ENCODE peak calls at places on chromosomes 1 and 21, in four cellular contexts. M, P, Z and N are unnamed samples.

GRCh38 chr1:24830680-24831272 is 85.5 kb downstream of the CLIC4 start:
- DNase-seq in P (no peak), M (peak), Z (no peak), N (no peak)

GRCh38 chr1:77857557-77857956 is 30.9 kb upstream of the NEXN start:
- DNase-seq in Z (no peak), M (no peak), P (no peak), N (no peak)

GRCh38 chr1:1067284-1068076 is 6.6 kb downstream of the RNF223 start:
- DNase-seq in P (no peak), Z (peak), M (no peak), N (no peak)

GRCh38 chr1:157199421-157199755 is 61.2 kb upstream of the ETV3 start:
- DNase-seq in M (peak), P (peak), Z (no peak), N (no peak)

GRCh38 chr1:241771117-241771516 is 76.9 kb upstream of the EXO1 start:
- DNase-seq in Z (no peak), P (no peak), M (no peak), N (no peak)

GRCh38 chr1:10867138-10867721 is 70.8 kb upstream of the CASZ1 start:
- DNase-seq in M (peak), Z (peak), P (peak), N (no peak)

GRCh38 chr1:92705456-92705855 is 79.5 kb downstream of the EVI5 start:
- DNase-seq in M (no peak), P (no peak), Z (no peak), N (no peak)

GRCh38 chr1:112998592-112999235 is 42.7 kb upstream of the SLC16A1 start:
- DNase-seq in M (peak), Z (no peak), P (peak), N (peak)

GRCh38 chr1:226708342-226708780 is 30.7 kb downstream of the ITPKB start:
- DNase-seq in Z (no peak), M (peak), P (peak), N (no peak)

GRCh38 chr1:33225586-33225985 is 30.7 kb upstream of the ZNF362 start:
- DNase-seq in P (no peak), M (no peak), Z (no peak), N (no peak)

GRCh38 chr1:81811757-81812371 is 11.1 kb downstream of the ADGRL2 start:
- DNase-seq in P (no peak), Z (no peak), M (no peak), N (no peak)
- TF ChIP-seq CTCF in P (no peak), Z (no peak), M (no peak), N (peak)

GRCh38 chr1:3071507-3072177 is 2.6 kb downstream of the PRDM16 start:
- DNase-seq in P (no peak), M (no peak), Z (peak), N (no peak)
- H3K4me3 ChIP-seq in P (peak), M (no peak), Z (peak), N (peak)

GRCh38 chr1:167054946-167055630 is 35.1 kb downstream of the GPA33 start:
- DNase-seq in P (no peak), M (no peak), Z (no peak), N (no peak)

GRCh38 chr1:167056529-167057296 is 33.5 kb downstream of the GPA33 start:
- DNase-seq in Z (no peak), P (no peak), M (no peak), N (no peak)

GRCh38 chr1:167051907-167052306 is 38.3 kb downstream of the GPA33 start:
- DNase-seq in P (no peak), M (no peak), Z (no peak), N (no peak)

GRCh38 chr1:167054531-167054930 is 35.6 kb downstream of the GPA33 start:
- DNase-seq in Z (no peak), P (no peak), M (no peak), N (no peak)

GRCh38 chr1:167052389-167052788 is 37.8 kb downstream of the GPA33 start:
- DNase-seq in Z (no peak), P (no peak), M (no peak), N (no peak)
- TF ChIP-seq CTCF in Z (no peak), P (peak), M (no peak), N (peak)

GRCh38 chr21:32043458-32043857 is 170.6 kb downstream of the HUNK start:
- DNase-seq in M (no peak), P (no peak), Z (no peak), N (no peak)

GRCh38 chr21:32048353-32048752 is 175.5 kb downstream of the HUNK start:
- DNase-seq in Z (no peak), P (no peak), M (no peak), N (no peak)

GRCh38 chr21:32046191-32046590 is 173.4 kb downstream of the HUNK start:
- DNase-seq in Z (no peak), M (no peak), P (no peak), N (no peak)

DNA sequence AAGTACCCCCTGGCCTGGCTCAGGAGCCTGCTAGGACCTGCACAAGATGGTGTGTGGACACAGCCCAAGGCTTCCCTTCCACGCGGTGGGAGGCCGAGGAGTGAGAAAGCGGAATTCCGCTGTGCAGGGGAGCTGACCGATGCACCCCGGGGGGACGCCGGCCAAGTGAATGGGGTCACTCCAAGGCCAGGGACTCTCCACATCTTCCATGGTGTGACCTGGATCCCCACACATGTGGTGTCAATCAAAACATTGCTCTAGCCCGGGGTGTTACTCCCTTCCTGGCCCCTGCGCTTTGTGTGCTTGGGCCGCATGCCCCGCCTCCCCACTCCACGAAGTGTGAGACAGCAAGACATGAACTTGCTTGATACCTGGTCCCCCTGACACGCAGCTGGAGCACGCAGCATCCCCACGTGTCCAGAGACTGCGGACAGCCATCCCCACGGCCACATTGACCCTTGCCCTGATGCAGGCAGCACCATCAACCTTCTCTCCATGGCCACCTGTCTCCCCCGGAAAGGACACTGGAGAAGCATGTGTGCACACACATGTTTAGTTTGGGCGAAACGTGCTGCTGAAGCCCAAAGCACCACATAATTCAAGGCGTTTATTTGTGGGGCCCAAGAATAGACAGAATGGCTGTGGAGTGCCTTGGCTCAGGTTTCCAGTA is 171.5 kb downstream of the HUNK start:
- DNase-seq in Z (no peak), P (no peak), M (no peak), N (no peak)
- H3K4me3 ChIP-seq in Z (no peak), P (no peak), M (no peak), N (no peak)

DNA sequence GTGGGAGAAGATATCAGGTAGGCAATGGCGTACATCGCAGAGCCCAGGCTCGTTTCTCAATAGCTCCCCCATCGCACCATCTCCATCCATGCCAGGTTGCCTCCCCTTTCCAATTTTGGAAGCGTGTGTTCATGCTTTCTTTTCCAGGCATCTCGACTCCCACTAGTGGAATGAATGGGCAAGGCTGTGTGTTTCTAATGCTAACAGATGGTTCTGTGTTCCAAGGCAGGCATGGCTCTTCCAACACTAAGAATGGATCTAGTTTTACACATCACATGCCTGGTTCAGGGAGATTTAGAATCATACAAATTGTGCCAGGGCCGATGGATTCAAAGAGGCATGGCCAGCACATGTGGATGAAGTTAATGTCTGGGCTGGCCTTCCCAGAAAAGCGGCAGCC is 438.6 kb downstream of the PRDM2 start:
- DNase-seq in Z (no peak), M (no peak), P (no peak), N (no peak)
- TF ChIP-seq CTCF in Z (no peak), M (no peak), P (no peak), N (peak)

GRCh38 chr1:202010042-202011015 is at the start of gene ELF3:
- DNase-seq in Z (peak), M (no peak), P (no peak), N (no peak)
- H3K4me3 ChIP-seq in Z (peak), M (no peak), P (no peak), N (no peak)

GRCh38 chr1:237492359-237492758 is 398.4 kb downstream of the ZP4 start:
- DNase-seq in P (no peak), Z (no peak), M (no peak), N (no peak)
- TF ChIP-seq CTCF in P (no peak), Z (no peak), M (no peak), N (no peak)